ENCODE peak calls at places on chromosomes 11 and 22, in six cellular contexts. Z is mesenteric fat pad, F is choroid plexus epithelial cell, O is kidney, W is germinal center, X is memory B cell. I is an unnamed sample.

GRCh38 chr11:126920833-126921232 is 79.7 kb downstream of the KIRREL3 start:
- DNase-seq in F (no peak), Z (no peak), W (no peak), X (no peak), O (no peak), I (no peak)

GRCh38 chr11:63915961-63916836 is 765 bp downstream of the RCOR2 start:
- DNase-seq in W (peak), Z (no peak), O (peak), F (peak), X (no peak), I (peak)

GRCh38 chr11:118565062-118565461 is 669 bp downstream of the IFT46 start:
- DNase-seq in X (no peak), Z (peak), F (no peak), W (no peak), O (no peak), I (no peak)

GRCh38 chr11:79430280-79430679 is 10.6 kb downstream of the TENM4 start:
- DNase-seq in W (no peak), F (no peak), O (no peak), Z (no peak), X (no peak), I (no peak)

GRCh38 chr22:39181356-39181755 is 28.9 kb upstream of the CBX7 start:
- DNase-seq in O (no peak), W (no peak), F (no peak), Z (no peak), X (no peak), I (no peak)

GRCh38 chr22:33051960-33052839 is 6.0 kb downstream of the SYN3 start:
- DNase-seq in O (no peak), W (no peak), Z (no peak), X (no peak), F (peak), I (no peak)

GRCh38 chr11:117819096-117820040 is 5.2 kb downstream of the FXYD2 start:
- DNase-seq in Z (no peak), X (no peak), O (peak), W (no peak), F (peak), I (peak)

GRCh38 chr22:25054943-25055511 is 102.5 kb downstream of the KIAA1671 start:
- DNase-seq in F (no peak), W (no peak), X (no peak), Z (no peak), O (no peak), I (no peak)

GRCh38 chr11:112300094-112300786 is 39.6 kb upstream of the PLET1 start:
- DNase-seq in X (no peak), F (no peak), Z (no peak), O (no peak), W (no peak), I (no peak)

GRCh38 chr22:20434264-20434751 is 3.3 kb downstream of the SCARF2 start:
- DNase-seq in X (no peak), F (no peak), O (peak), W (no peak), Z (no peak), I (no peak)

GRCh38 chr22:46007848-46008261 is 30.9 kb upstream of the WNT7B start:
- DNase-seq in F (peak), O (peak), X (no peak), W (no peak), Z (no peak), I (no peak)

GRCh38 chr11:68812526-68812925 is 29.2 kb downstream of the CPT1A start:
- DNase-seq in F (no peak), W (no peak), X (no peak), Z (no peak), O (no peak), I (no peak)

I was measured in nephron progenitor cell.